ENCODE peak calls at places on chromosome 16, in four cellular contexts. C is H1, N is HepG2, Q is GM12878. G is an unnamed sample.

GRCh38 chr16:79114759-79115158 is 485.8 kb downstream of the MAF start:
- DNase-seq in N (no peak), C (no peak), Q (no peak), G (no peak)

GRCh38 chr16:79639576-79640311 is 39.2 kb upstream of the MAF start:
- DNase-seq in C (no peak), Q (no peak), N (no peak), G (no peak)

GRCh38 chr16:49578435-49579024 is 204.9 kb downstream of the C16orf78 start:
- DNase-seq in Q (no peak), C (no peak), N (no peak), G (no peak)

GRCh38 chr16:30355144-30355953 is at the start of gene CD2BP2:
- DNase-seq in N (peak), C (peak), Q (peak), G (peak)

GRCh38 chr16:50183316-50183715 is 30.2 kb downstream of the TENT4B start:
- DNase-seq in Q (no peak), N (no peak), C (no peak), G (no peak)

GRCh38 chr16:1057252-1057932 is 15.2 kb upstream of the SSTR5 start:
- DNase-seq in C (peak), Q (no peak), N (no peak), G (peak)

GRCh38 chr16:47643610-47644009 is 182.5 kb downstream of the PHKB start:
- DNase-seq in C (no peak), N (no peak), Q (no peak), G (no peak)

GRCh38 chr16:2811703-2812471 is 5.2 kb upstream of the PRSS21 start:
- DNase-seq in C (no peak), N (no peak), Q (no peak), G (no peak)

GRCh38 chr16:1964506-1965471 is at the start of gene RPS2:
- DNase-seq in N (peak), C (peak), Q (peak), G (peak)

GRCh38 chr16:72400257-72401078 is 228.5 kb upstream of the PMFBP1 start:
- DNase-seq in Q (peak), C (peak), N (peak), G (peak)

GRCh38 chr16:20941635-20941926 is 41.0 kb downstream of the LYRM1 start:
- DNase-seq in N (no peak), C (no peak), Q (no peak), G (no peak)

DNA sequence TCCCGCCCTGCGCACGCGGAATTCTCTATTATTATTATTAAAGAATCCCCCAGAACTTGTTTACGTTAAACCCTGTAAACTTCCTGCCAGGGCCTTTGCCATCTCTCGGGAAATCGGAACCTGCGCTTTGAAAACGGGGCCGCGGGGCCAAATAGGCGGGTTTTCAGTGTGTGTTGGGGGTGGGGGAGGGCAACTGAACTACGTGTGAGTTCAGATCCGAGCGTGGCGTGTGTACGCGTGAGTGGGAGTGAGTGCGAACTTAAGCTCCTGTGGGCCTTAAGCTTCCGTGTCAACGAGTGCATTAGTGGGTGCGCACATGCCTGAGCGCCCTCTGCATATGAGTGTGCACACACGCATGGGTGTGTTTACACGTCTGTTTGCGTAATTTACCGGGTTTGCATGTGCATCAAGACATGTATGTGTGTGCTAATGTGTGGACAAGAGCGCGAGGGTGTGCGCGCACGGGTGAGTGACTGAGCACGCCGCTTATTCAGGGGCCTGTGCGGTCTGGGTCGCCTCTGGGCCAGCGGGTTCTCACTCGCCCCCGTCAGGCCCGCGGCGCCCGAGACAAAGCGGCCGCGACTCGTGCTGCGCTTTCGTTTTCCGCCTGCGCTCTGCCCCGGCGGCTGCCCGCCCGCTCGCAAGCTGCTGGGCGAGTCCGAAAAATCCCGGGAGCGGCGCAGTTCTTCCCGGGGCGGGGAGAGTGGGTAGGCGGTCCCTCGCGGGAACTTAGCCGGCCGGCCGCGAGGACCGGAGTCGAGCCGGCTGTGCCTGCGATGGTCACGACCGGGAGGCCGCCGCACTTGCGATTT is 1.2 kb upstream of the FOXF1 start:
- DNase-seq in N (no peak), C (peak), Q (no peak), G (no peak)
- TF ChIP-seq POLR2A in N (no peak), C (no peak), Q (no peak), G (no peak)

GRCh38 chr16:87636050-87636684 is 33.9 kb downstream of the JPH3 start:
- DNase-seq in Q (no peak), N (peak), C (peak), G (peak)
- TF ChIP-seq TAF1 in Q (no peak), N (no peak), C (no peak), G (no peak)

GRCh38 chr16:57300387-57301125 is 16.1 kb upstream of the PLLP start:
- DNase-seq in C (peak), N (peak), Q (peak), G (peak)
- TF ChIP-seq POLR2A in C (no peak), N (no peak), Q (no peak), G (no peak)

GRCh38 chr16:82587289-82587688 is 39.5 kb upstream of the CDH13 start:
- DNase-seq in Q (no peak), N (no peak), C (no peak), G (no peak)

GRCh38 chr16:82583415-82583814 is 43.4 kb upstream of the CDH13 start:
- DNase-seq in Q (no peak), N (no peak), C (no peak), G (no peak)

GRCh38 chr16:82586130-82586529 is 40.6 kb upstream of the CDH13 start:
- DNase-seq in Q (no peak), N (no peak), C (no peak), G (no peak)

GRCh38 chr16:82584553-82585152 is 42.1 kb upstream of the CDH13 start:
- DNase-seq in Q (no peak), C (no peak), N (no peak), G (no peak)

DNA sequence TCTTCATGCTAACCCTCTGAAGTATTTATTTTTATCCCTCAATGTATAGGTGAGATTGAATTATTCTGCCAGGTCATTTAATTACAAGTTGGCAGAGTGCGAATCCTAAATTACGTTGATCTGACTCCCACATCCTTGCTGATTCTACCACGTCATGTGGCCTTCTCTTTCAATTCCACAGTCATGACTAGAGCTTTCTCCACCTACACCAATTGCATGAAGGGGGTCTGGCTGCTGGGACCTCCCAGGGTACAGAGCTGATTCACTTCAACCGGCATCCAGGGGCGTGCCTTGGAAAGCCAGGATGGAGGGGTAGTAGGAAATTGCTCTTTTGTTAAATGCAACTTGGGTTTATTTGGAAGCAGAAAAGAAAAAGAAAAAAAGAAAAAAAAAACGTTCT is 41.1 kb upstream of the CDH13 start:
- DNase-seq in N (no peak), Q (no peak), C (no peak), G (no peak)
- TF ChIP-seq TAF1 in N (no peak), Q (no peak), C (no peak), G (no peak)

DNA sequence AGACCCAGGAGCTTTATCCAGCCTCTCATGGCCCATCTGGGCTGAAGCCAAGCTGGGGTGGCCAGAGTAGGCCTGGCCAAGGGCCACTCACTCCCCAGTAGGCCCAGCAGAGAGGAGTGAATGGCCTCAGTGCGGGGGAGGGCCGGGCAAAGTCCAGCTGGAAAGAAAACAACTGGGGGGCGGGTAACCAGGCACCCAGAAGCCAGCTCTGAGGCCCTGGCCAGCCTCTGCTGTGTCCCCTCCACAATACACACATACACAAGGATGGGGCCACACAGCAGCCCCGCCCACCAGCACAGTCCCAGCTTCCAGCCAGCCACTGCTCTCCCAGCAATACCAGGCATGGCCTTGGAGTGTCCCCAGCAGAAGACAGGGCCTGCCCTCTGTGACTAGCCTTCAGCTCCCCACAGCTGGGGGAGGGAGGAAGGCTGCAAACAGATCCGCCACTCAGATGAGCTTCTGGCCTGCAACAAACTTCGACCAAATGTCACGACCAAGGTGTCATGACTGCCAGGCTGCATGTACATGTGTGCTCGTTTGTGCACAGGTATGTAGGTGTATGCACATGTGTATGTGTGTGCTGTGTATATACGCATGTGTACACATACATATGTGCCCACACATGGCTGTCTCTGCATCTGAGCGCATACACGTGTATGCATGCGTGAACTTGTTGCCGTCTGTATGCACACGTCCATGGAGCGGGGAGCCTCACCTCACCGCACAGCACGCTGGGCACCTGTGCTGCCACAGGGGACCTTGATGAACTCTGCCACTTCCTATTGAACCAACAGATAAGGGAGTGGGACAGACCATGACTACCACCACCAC is 5.0 kb downstream of the CARHSP1 start:
- DNase-seq in Q (no peak), N (peak), C (no peak), G (no peak)
- TF ChIP-seq POLR2A in Q (peak), N (no peak), C (no peak), G (no peak)

DNA sequence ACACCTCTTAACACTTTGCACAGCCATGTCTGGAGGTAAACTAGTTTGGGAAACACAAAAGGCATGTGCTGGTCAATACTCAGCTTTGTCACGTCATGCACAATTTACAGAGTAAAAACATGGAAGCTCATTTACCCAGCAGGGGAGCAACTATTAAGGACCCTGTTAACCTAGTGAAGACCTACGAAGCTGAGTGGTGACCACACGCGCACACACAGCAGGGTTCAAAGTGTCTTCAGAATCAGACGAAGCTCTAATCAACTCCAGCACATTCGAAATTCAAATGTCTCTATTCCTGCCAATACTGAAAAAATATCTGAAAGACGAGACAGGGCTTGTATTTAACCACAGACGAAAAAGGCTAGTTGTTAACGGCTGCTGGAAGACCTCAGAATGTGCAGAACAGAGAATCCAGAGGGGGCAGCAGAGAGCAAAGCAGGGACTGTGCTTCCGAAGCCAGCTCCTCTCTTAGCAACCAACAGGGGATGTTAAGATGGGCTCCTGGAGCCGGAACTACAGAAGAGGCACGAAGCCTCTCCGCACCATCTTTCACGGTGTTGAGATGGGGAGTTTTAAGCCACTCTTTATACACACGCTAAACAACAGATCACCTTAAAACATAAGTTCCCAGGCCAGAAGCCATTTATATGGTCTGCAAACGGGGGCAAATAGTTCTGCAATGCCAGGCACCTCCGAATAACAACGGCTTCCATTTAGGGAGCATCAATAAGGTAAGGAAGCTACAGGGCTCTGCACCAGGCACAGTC is 45.7 kb downstream of the CMTM4 start:
- DNase-seq in C (peak), Q (peak), N (peak), G (peak)
- TF ChIP-seq TAF1 in C (no peak), Q (no peak), N (no peak), G (no peak)

GRCh38 chr16:58099956-58100300 is 29.3 kb downstream of the CFAP20 start:
- DNase-seq in N (no peak), Q (no peak), C (no peak), G (no peak)
- TF ChIP-seq POLR2A in N (no peak), Q (no peak), C (no peak), G (no peak)

GRCh38 chr16:11263737-11264136 is 5.4 kb downstream of the TNP2 start:
- DNase-seq in C (no peak), Q (no peak), N (no peak), G (no peak)
- TF ChIP-seq TAF1 in C (no peak), Q (no peak), N (no peak), G (no peak)

GRCh38 chr16:4474192-4474961 is at the start of gene NMRAL1:
- DNase-seq in N (peak), C (peak), Q (peak), G (peak)
- TF ChIP-seq POLR2A in N (peak), C (peak), Q (peak), G (peak)

G was measured in GM12892.